ENCODE peak calls at places on chromosomes 6 and 20, in ten cellular contexts. E, W, K, Y, C, Z, L, P, V and G are unnamed samples.

GRCh38 chr6:138278326-138278725 is 60.0 kb upstream of the PBOV1 start:
- ATAC-seq in E (peak; percentile 16), W (no peak), K (no peak), Y (peak; percentile 16), C (peak; percentile 97), Z (no peak), L (peak; percentile 70), P (peak; percentile 87), V (peak; percentile 87), G (no peak)

GRCh38 chr6:2749972-2750600 is 636 bp downstream of the MYLK4 start:
- ATAC-seq in E (no peak), W (peak; percentile 76), K (peak; percentile 78), Y (peak; percentile 86), C (peak; percentile 67), Z (peak; percentile 63), L (peak; percentile 52), P (peak; percentile 82), V (peak; percentile 74), G (no peak)

GRCh38 chr6:156756630-156757610 is 20.3 kb upstream of the ARID1B start:
- ATAC-seq in E (no peak), W (no peak), K (no peak), Y (no peak), C (peak; percentile 50), Z (no peak), L (no peak), P (no peak), V (no peak), G (no peak)

GRCh38 chr6:29828471-29828797 is 809 bp downstream of the HLA-G start:
- ATAC-seq in E (no peak), W (no peak), K (no peak), Y (peak; percentile 47), C (no peak), Z (no peak), L (peak; percentile 44), P (peak; percentile 56), V (peak; percentile 16), G (no peak)

GRCh38 chr20:63854069-63854765 is 7.1 kb upstream of the ABHD16B start:
- ATAC-seq in E (peak; percentile 19), W (peak; percentile 13), K (no peak), Y (peak; percentile 62), C (peak; percentile 36), Z (peak; percentile 64), L (peak; percentile 70), P (no peak), V (peak; percentile 2), G (peak; percentile 18)

GRCh38 chr6:129643968-129644367 is 66.0 kb downstream of the ARHGAP18 start:
- ATAC-seq in E (no peak), W (no peak), K (no peak), Y (no peak), C (no peak), Z (no peak), L (no peak), P (no peak), V (no peak), G (no peak)

GRCh38 chr6:128063850-128064539 is 163.1 kb upstream of the THEMIS start:
- ATAC-seq in E (no peak), W (no peak), K (no peak), Y (no peak), C (peak; percentile 4), Z (no peak), L (no peak), P (peak; percentile 28), V (no peak), G (no peak)

GRCh38 chr6:135105710-135106109 is 51.1 kb upstream of the HBS1L start:
- ATAC-seq in E (no peak), W (no peak), K (no peak), Y (no peak), C (no peak), Z (no peak), L (no peak), P (no peak), V (no peak), G (no peak)

GRCh38 chr6:63452117-63452516 is 120.2 kb upstream of the LOC128125822 start:
- ATAC-seq in E (peak; percentile 77), W (no peak), K (no peak), Y (no peak), C (peak; percentile 99), Z (no peak), L (no peak), P (no peak), V (peak; percentile 98), G (no peak)

GRCh38 chr6:32254761-32255211 is 30.9 kb upstream of the NOTCH4 start:
- ATAC-seq in E (no peak), W (no peak), K (no peak), Y (no peak), C (no peak), Z (no peak), L (peak; percentile 73), P (no peak), V (peak; percentile 16), G (peak; percentile 40)

GRCh38 chr6:78629154-78629721 is 238.1 kb upstream of the IRAK1BP1 start:
- ATAC-seq in E (no peak), W (no peak), K (no peak), Y (no peak), C (no peak), Z (no peak), L (peak; percentile 62), P (peak; percentile 76), V (peak; percentile 63), G (peak; percentile 28)

GRCh38 chr6:111573118-111573883 is 32.4 kb downstream of the TRAF3IP2 start:
- ATAC-seq in E (no peak), W (no peak), K (peak; percentile 79), Y (no peak), C (no peak), Z (no peak), L (peak; percentile 9), P (peak; percentile 17), V (no peak), G (peak; percentile 4)

GRCh38 chr6:11814116-11814515 is 35.5 kb upstream of the ADTRP start:
- ATAC-seq in E (no peak), W (no peak), K (no peak), Y (no peak), C (no peak), Z (peak; percentile 36), L (no peak), P (peak; percentile 26), V (no peak), G (no peak)
- H3K27ac ChIP-seq in E (no peak overlapping the region), W (no peak overlapping the region), K (no peak overlapping the region), Y (no peak overlapping the region), C (no peak overlapping the region), Z (no peak overlapping the region), L (no peak overlapping the region), P (no peak overlapping the region), V (no peak overlapping the region), G (no peak overlapping the region)

GRCh38 chr6:40585661-40586269 is 1.4 kb downstream of the LRFN2 start:
- ATAC-seq in E (no peak), W (no peak), K (no peak), Y (no peak), C (no peak), Z (no peak), L (no peak), P (no peak), V (no peak), G (no peak)

GRCh38 chr6:40582892-40583291 is 4.3 kb downstream of the LRFN2 start:
- ATAC-seq in E (no peak), W (no peak), K (no peak), Y (no peak), C (no peak), Z (no peak), L (no peak), P (no peak), V (no peak), G (no peak)

GRCh38 chr6:40584741-40585140 is 2.4 kb downstream of the LRFN2 start:
- ATAC-seq in E (no peak), W (no peak), K (no peak), Y (no peak), C (no peak), Z (no peak), L (no peak), P (no peak), V (no peak), G (no peak)

GRCh38 chr6:40585218-40585617 is 1.9 kb downstream of the LRFN2 start:
- ATAC-seq in E (no peak), W (no peak), K (no peak), Y (no peak), C (no peak), Z (no peak), L (no peak), P (no peak), V (no peak), G (no peak)

DNA sequence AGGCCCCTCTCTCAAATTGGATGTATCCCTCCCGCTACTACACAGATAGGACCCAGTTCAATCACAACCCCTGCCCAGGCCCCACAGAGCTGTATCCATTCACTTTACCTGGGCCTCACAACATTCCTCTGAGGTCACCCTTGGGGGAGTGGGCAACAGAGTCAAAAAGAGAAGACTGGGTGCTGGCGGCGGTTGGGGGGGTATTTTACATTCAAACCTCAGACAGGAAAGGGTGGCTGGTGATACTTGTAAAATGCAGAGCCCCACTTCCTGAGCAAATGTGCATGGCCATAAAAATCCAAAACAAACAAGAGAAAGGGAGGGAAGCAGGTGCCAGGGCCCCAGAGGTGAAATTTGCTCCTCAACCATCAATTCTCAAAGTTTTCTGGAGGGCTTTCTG is 3.5 kb downstream of the LRFN2 start:
- ATAC-seq in E (no peak), W (no peak), K (peak; percentile 15), Y (no peak), C (no peak), Z (no peak), L (no peak), P (no peak), V (no peak), G (no peak)
- H3K4me3 ChIP-seq in E (no peak overlapping the region), W (no peak overlapping the region), K (no peak overlapping the region), Y (no peak overlapping the region), C (no peak overlapping the region), Z (no peak overlapping the region), L (no peak overlapping the region), P (no peak overlapping the region), V (no peak overlapping the region), G (no peak overlapping the region)

DNA sequence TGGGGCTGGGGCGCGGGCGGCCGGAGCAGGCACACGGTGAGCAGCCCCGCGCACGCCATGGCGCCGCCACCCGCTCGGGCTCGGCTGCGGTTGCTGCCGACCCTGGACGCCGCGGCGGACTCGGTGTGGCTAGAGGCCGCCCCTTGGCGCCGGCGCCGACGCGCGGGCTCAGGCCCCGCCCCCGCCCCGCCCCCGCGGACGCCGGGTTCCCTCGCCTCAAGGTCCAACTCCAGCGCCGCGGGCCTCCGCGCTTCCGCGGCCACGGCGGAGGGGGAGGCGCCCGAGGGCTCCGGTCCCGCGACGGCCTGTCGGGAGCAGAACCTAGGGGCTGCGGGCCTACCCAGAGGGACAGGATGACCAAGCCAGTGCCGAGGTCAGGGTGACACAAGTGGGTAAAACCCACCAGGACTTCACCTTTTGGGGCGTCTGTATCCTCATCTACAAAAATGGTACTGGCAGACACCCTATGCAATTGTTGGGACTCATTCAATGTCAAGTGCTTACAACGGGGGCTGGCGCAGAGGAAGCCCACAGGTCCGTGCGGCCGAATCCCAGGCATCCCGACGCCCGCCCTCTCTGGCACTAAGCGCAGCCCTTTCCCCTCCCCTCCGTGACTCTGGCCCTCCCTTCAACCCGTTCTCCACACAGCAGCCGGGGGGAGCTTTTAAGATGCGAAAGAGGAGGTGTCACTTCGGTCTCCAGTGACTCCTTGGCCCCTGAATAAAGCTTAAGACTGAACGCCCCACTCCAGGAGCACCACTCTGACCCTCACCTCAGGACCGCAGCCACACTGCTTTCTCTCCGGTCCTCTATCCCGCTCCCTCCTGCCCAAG is at the start of gene NECAB3:
- ATAC-seq in E (peak; percentile 89), W (peak; percentile 86), K (peak; percentile 76), Y (peak; percentile 89), C (peak; percentile 81), Z (peak; percentile 90), L (peak; percentile 82), P (peak; percentile 94), V (peak; percentile 88), G (peak; percentile 88)
- H3K27ac ChIP-seq in E (peak within 1 kb of the TSS; percentile 87), W (no peak within 1 kb of the TSS), K (peak within 1 kb of the TSS; percentile 52), Y (peak within 1 kb of the TSS; percentile 54), C (peak within 1 kb of the TSS; percentile 81), Z (peak within 1 kb of the TSS; percentile 46), L (peak within 1 kb of the TSS; percentile 59), P (peak within 1 kb of the TSS; percentile 45), V (peak within 1 kb of the TSS; percentile 41), G (peak within 1 kb of the TSS; percentile 97)

GRCh38 chr6:13711384-13711725 is 280 bp downstream of the RANBP9 start:
- ATAC-seq in E (no peak), W (peak; percentile 48), K (peak; percentile 29), Y (peak; percentile 60), C (peak; percentile 48), Z (peak; percentile 43), L (peak; percentile 52), P (peak; percentile 61), V (peak; percentile 53), G (peak; percentile 61)
- H3K4me3 ChIP-seq in E (peak overlapping the region; percentile 92), W (peak overlapping the region; percentile 64), K (peak overlapping the region; percentile 42), Y (no peak overlapping the region), C (peak overlapping the region; percentile 66), Z (peak overlapping the region; percentile 42), L (peak overlapping the region; percentile 99), P (peak overlapping the region; percentile 42), V (peak overlapping the region; percentile 74), G (peak overlapping the region; percentile 97)